ENCODE peak calls at places on chromosomes 16 and 17, in ten cellular contexts. C is neuronal stem cell; Q is dorsolateral prefrontal cortex; S is ovary; U is AG04450; R is thoracic aorta; Y is transverse colon; X is right cardiac atrium; J is mammary epithelial cell; B is CD8-positive, alpha-beta memory T cell. A is an unnamed sample.
A peak's percentile ranks its signal among the peaks of the same experiment; 100 is the strongest.

GRCh38 chr17:19247423-19247822 is 10.3 kb downstream of the EPN2 start:
- DNase-seq in C (no peak), Q (no peak), S (peak; percentile 9), U (no peak), R (no peak), Y (no peak), X (no peak), J (no peak), B (no peak), A (no peak)

GRCh38 chr17:11511696-11512095 is 86.6 kb upstream of the DNAH9 start:
- DNase-seq in C (no peak), Q (no peak), S (no peak), U (no peak), R (no peak), Y (peak; percentile 58), X (no peak), J (no peak), B (no peak), A (no peak)

GRCh38 chr17:11720816-11721215 is 122.5 kb downstream of the DNAH9 start:
- DNase-seq in C (no peak), Q (no peak), S (no peak), U (no peak), R (no peak), Y (no peak), X (no peak), J (no peak), B (no peak), A (no peak)

GRCh38 chr17:45225964-45226530 is 4.4 kb downstream of the FMNL1 start:
- DNase-seq in C (no peak), Q (peak; percentile 60), S (no peak), U (no peak), R (peak; percentile 20), Y (peak; percentile 91), X (peak; percentile 90), J (no peak), B (peak; percentile 93), A (no peak)

GRCh38 chr16:70635356-70636016 is 10.9 kb upstream of the IL34 start:
- DNase-seq in C (peak; percentile 79), Q (no peak), S (peak; percentile 40), U (peak; percentile 51), R (no peak), Y (no peak), X (peak; percentile 61), J (peak; percentile 65), B (no peak), A (no peak)

GRCh38 chr16:6484121-6484520 is 848.5 kb upstream of the RBFOX1 start:
- DNase-seq in C (no peak), Q (no peak), S (no peak), U (no peak), R (no peak), Y (no peak), X (no peak), J (no peak), B (no peak), A (no peak)

GRCh38 chr16:76176153-76176552 is 101.0 kb upstream of the CNTNAP4 start:
- DNase-seq in C (no peak), Q (no peak), S (no peak), U (no peak), R (no peak), Y (no peak), X (no peak), J (no peak), B (no peak), A (no peak)

GRCh38 chr17:75848523-75849303 is 4.5 kb upstream of the UNC13D start:
- DNase-seq in C (peak; percentile 62), Q (peak; percentile 65), S (peak; percentile 82), U (no peak), R (no peak), Y (peak; percentile 88), X (peak; percentile 91), J (peak; percentile 56), B (peak; percentile 72), A (peak; percentile 25)

GRCh38 chr16:66357523-66357928 is 9.0 kb upstream of the CDH5 start:
- DNase-seq in C (peak; percentile 57), Q (peak; percentile 43), S (peak; percentile 57), U (peak; percentile 62), R (no peak), Y (peak; percentile 41), X (peak; percentile 69), J (peak; percentile 74), B (no peak), A (no peak)

DNA sequence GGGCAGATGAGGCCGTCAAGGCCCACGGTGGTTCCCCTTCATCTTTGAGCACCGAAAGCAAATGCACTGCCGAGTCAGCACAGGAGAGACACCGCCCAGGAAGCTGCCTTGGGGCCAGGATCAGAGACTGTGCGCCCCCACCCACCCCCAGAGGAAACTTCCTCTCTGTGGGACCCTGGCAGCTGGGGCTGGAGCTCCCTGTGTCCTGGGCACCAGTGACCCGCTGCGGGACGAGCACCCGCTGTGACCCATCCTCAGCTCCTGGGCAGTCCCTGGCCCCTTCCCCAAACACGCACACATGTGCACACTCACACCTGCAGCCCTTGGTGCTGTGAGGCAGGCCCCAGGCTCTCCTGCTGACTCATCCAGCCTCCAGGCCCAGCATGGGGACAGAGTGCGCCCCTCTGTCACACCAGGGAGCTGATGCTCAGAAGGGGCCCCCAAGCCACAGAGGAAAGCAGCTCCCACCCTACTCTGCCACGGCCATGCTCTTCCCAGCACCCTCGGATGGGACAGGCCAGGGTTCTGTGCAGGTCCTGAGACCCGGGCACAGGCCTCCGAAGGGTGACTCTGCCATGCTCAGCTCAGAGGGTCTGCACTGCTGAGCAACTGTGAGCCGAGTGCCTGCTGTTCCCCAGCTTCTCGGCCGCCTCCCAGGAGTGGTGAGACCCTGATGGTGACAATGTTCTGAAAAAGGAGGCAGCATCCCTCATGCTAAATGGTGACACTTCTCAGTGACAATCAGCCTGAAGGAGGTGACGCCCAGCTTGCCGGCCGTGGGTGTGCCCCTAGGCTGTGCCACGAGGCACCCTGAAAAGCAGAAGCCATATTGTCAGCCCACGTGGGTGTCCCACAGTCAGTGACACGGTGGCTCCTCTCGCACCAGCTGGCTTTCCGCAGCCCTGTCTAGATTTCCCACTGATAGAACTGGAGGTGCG is 3.6 kb downstream of the PIEZO1 start:
- DNase-seq in C (no peak), Q (no peak), S (no peak), U (no peak), R (no peak), Y (peak; percentile 73), X (peak; percentile 83), J (no peak), B (peak; percentile 68), A (no peak)
- H3K27ac ChIP-seq in C (no peak overlapping the region), Q (no peak overlapping the region), S (no peak overlapping the region), U (peak overlapping the region; percentile 52), R (peak overlapping the region; percentile 88), Y (peak overlapping the region; percentile 92), X (no peak overlapping the region), J (peak overlapping the region; percentile 76), B (peak overlapping the region; percentile 80), A (peak overlapping the region; percentile 40)

GRCh38 chr17:40103742-40104095 is 3.3 kb upstream of the NR1D1 start:
- DNase-seq in C (no peak), Q (no peak), S (no peak), U (no peak), R (no peak), Y (no peak), X (no peak), J (no peak), B (no peak), A (no peak)

GRCh38 chr17:40106760-40107265 is 6.4 kb upstream of the NR1D1 start:
- DNase-seq in C (no peak), Q (peak; percentile 68), S (peak; percentile 70), U (no peak), R (no peak), Y (no peak), X (no peak), J (no peak), B (no peak), A (no peak)

GRCh38 chr17:40104570-40105471 is 4.4 kb upstream of the NR1D1 start:
- DNase-seq in C (no peak), Q (no peak), S (peak; percentile 44), U (no peak), R (no peak), Y (no peak), X (no peak), J (peak; percentile 64), B (no peak), A (no peak)

GRCh38 chr17:40107266-40107980 is 7.0 kb upstream of the NR1D1 start:
- DNase-seq in C (no peak), Q (no peak), S (peak; percentile 40), U (no peak), R (no peak), Y (no peak), X (no peak), J (no peak), B (no peak), A (no peak)

DNA sequence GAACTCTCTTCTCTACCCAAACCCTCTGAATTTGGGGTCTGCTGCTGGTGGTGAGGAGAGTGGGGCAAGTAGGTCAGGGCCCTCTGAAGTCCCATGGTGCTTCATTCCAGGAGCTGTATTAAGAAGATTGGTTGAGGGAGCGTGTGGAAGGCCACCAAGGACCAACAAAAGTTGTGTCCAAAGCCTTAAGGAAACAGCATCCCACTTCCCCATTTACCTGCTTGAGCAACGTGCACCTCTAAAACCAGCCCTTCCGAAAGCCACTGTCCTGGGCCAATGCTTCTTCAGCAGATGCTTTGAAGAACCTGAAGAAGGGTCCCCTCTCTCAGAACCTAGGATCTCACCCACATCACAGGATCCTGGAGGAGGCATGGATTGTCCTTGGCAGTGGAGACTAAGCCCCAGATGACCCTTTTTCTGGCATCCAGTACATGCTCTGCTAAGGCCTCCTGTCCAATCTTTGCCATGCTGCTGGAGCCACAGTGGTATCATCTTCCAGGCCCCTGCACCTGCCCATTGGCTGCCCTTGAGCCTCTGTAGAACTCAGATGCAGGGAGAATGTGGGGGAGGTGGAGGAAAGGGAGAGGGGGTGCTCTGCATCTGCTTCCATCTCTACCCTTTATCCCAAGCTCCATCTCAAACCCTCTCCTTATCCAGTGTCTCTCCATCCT is 5.8 kb upstream of the NR1D1 start:
- DNase-seq in C (no peak), Q (no peak), S (peak; percentile 33), U (no peak), R (no peak), Y (no peak), X (no peak), J (no peak), B (no peak), A (no peak)
- H3K27ac ChIP-seq in C (no peak overlapping the region), Q (peak overlapping the region; percentile 96), S (peak overlapping the region; percentile 91), U (peak overlapping the region; percentile 39), R (peak overlapping the region; percentile 88), Y (peak overlapping the region; percentile 96), X (peak overlapping the region; percentile 66), J (no peak overlapping the region), B (no peak overlapping the region), A (peak overlapping the region; percentile 99)

DNA sequence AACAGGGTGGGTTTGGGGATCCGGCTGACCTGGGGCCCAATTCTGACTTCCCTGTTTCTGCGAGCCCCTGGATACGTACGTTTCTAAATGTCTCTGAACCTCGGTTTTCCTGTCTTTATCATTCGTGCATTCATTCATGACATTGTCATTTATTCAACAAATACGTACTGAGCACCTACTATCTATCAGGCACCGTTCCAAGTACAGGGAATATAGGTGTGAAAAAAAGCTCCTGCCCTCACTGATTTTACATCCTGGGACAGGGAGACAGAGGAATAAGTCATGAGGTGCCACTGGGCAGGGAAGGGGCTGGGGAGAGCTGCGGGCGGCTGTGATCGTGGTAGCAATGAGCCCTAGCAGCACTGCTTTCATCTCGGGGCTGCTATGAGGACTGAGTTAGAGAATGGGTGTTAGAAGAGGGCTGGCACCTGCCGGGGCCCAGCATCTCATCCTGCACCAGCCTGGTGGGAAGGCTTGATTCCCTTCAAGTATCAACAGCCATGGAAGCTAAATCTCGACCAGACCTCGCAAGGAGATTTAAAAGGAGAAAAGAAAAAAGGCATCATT is 88.3 kb upstream of the DNAH17 start:
- DNase-seq in C (no peak), Q (peak; percentile 2), S (no peak), U (no peak), R (no peak), Y (no peak), X (no peak), J (no peak), B (no peak), A (no peak)
- H3K27ac ChIP-seq in C (no peak overlapping the region), Q (peak overlapping the region; percentile 50), S (no peak overlapping the region), U (no peak overlapping the region), R (peak overlapping the region; percentile 20), Y (peak overlapping the region; percentile 18), X (peak overlapping the region; percentile 46), J (no peak overlapping the region), B (no peak overlapping the region), A (no peak overlapping the region)

GRCh38 chr17:77365584-77366186 is 224.9 kb downstream of the SEC14L1 start:
- DNase-seq in C (no peak), Q (peak; percentile 74), S (peak; percentile 59), U (peak; percentile 66), R (peak; percentile 67), Y (peak; percentile 69), X (peak; percentile 75), J (peak; percentile 65), B (no peak), A (no peak)
- H3K27ac ChIP-seq in C (no peak overlapping the region), Q (peak overlapping the region; percentile 81), S (no peak overlapping the region), U (peak overlapping the region; percentile 96), R (peak overlapping the region; percentile 75), Y (peak overlapping the region; percentile 72), X (peak overlapping the region; percentile 59), J (peak overlapping the region; percentile 52), B (no peak overlapping the region), A (peak overlapping the region; percentile 39)